ENCODE peak calls at places on chromosomes 13 and 19, in ten cellular contexts. K is amniotic stem cell; C is activated naive CD4-positive, alpha-beta T cell; G is fibroblast of the conjunctiva; E is omental fat pad; V is non-pigmented ciliary epithelial cell; S is activated T-cell treated with anti-CD3 and anti-CD28 coated beads, Interleukin-2, amount 50 U/mL, for 24 hours; D is stimulated activated CD4-positive, alpha-beta T cell treated with anti-CD3 and anti-CD28 coated beads, Interleukin-12 subunit alpha, Interleukin-12 subunit beta, amount 100 ng/mL, for 4 hours; Z is iPS-NIHi11; R is GM04504. Q is an unnamed sample.

GRCh38 chr13:112821340-112822055 is 131.7 kb downstream of the ATP11A start:
- DNase-seq in K (no peak), C (no peak), G (no peak), E (no peak), V (no peak), S (no peak), D (no peak), Z (no peak), R (peak), Q (no peak)

GRCh38 chr19:2250765-2251576 is 1.8 kb downstream of the AMH start:
- DNase-seq in K (no peak), C (no peak), G (no peak), E (no peak), V (no peak), S (no peak), D (no peak), Z (peak), R (no peak), Q (peak)

GRCh38 chr13:113364371-113364932 is 522 bp upstream of the GRTP1 start:
- DNase-seq in K (no peak), C (no peak), G (no peak), E (no peak), V (no peak), S (no peak), D (no peak), Z (no peak), R (no peak), Q (no peak)

GRCh38 chr19:47012620-47013019 is 7.0 kb upstream of the NPAS1 start:
- DNase-seq in K (no peak), C (no peak), G (no peak), E (no peak), V (no peak), S (no peak), D (no peak), Z (no peak), R (no peak), Q (no peak)

GRCh38 chr13:23385931-23386330 is 47.6 kb downstream of the SACS start:
- DNase-seq in K (no peak), C (no peak), G (no peak), E (no peak), V (no peak), S (no peak), D (no peak), Z (no peak), R (no peak), Q (no peak)

GRCh38 chr19:35940078-35940775 is 4.1 kb downstream of the LRFN3 start:
- DNase-seq in K (no peak), C (no peak), G (no peak), E (no peak), V (no peak), S (no peak), D (no peak), Z (no peak), R (no peak), Q (no peak)

GRCh38 chr13:109000207-109000606 is 370.8 kb downstream of the MYO16 start:
- DNase-seq in K (no peak), C (no peak), G (no peak), E (no peak), V (no peak), S (no peak), D (no peak), Z (no peak), R (no peak), Q (no peak)

GRCh38 chr13:93758575-93758974 is 532.0 kb downstream of the GPC6 start:
- DNase-seq in K (no peak), C (no peak), G (no peak), E (no peak), V (no peak), S (no peak), D (no peak), Z (no peak), R (no peak), Q (no peak)

GRCh38 chr19:57436392-57436791 is 1.3 kb downstream of the ZNF749 start:
- DNase-seq in K (no peak), C (no peak), G (no peak), E (no peak), V (no peak), S (no peak), D (no peak), Z (no peak), R (no peak), Q (peak)

GRCh38 chr13:89574077-89574476 is 1773.4 kb upstream of the MIR17HG start:
- DNase-seq in K (no peak), C (no peak), G (no peak), E (no peak), V (no peak), S (no peak), D (no peak), Z (no peak), R (no peak), Q (no peak)

GRCh38 chr13:101785858-101786257 is 333.4 kb downstream of the ITGBL1 start:
- DNase-seq in K (peak), C (no peak), G (no peak), E (no peak), V (peak), S (no peak), D (no peak), Z (peak), R (no peak), Q (peak)

GRCh38 chr19:46416077-46416709 is 2.8 kb upstream of the CCDC8 start:
- DNase-seq in K (peak), C (no peak), G (peak), E (peak), V (no peak), S (no peak), D (peak), Z (peak), R (peak), Q (peak)

GRCh38 chr13:43269037-43269476 is 245.7 kb downstream of the DNAJC15 start:
- DNase-seq in K (peak), C (no peak), G (peak), E (no peak), V (peak), S (no peak), D (no peak), Z (no peak), R (peak), Q (peak)

GRCh38 chr19:18945297-18945696 is 4.3 kb upstream of the HOMER3 start:
- DNase-seq in K (no peak), C (no peak), G (no peak), E (no peak), V (no peak), S (no peak), D (no peak), Z (no peak), R (no peak), Q (no peak)

GRCh38 chr13:46278474-46278873 is 66.7 kb downstream of the LRRC63 start:
- DNase-seq in K (no peak), C (no peak), G (no peak), E (no peak), V (no peak), S (no peak), D (no peak), Z (peak), R (no peak), Q (peak)

GRCh38 chr13:42000836-42001235 is 39.9 kb upstream of the VWA8 start:
- DNase-seq in K (no peak), C (no peak), G (no peak), E (no peak), V (no peak), S (no peak), D (no peak), Z (no peak), R (no peak), Q (no peak)

GRCh38 chr19:55613930-55614710 is 8.7 kb downstream of the ZNF865 start:
- DNase-seq in K (no peak), C (no peak), G (no peak), E (no peak), V (no peak), S (no peak), D (no peak), Z (peak), R (no peak), Q (no peak)

GRCh38 chr19:33325920-33326319 is 23.6 kb upstream of the CEBPA start:
- DNase-seq in K (no peak), C (no peak), G (peak), E (no peak), V (no peak), S (no peak), D (no peak), Z (no peak), R (no peak), Q (no peak)

Q was measured in left kidney.